ENCODE peak calls at places on chromosomes 16 and 17, in seven cellular contexts. One of them, this sample, is unnamed.

GRCh38 chr16:23122107-23122506 is 27.1 kb downstream of the USP31 start:
- DNase-seq in CD8-positive, alpha-beta T cell: no peak
- DNase-seq in spleen: no peak
- DNase-seq in CD8-positive, alpha-beta memory T cell: no peak
- DNase-seq in effector memory CD8-positive, alpha-beta T cell: no peak
- DNase-seq in adipocyte: no peak
- DNase-seq in lower lobe of right lung: no peak
- DNase-seq in this sample: no peak

GRCh38 chr16:88479795-88480760 is 27.0 kb downstream of the ZFPM1 start:
- DNase-seq in CD8-positive, alpha-beta T cell: peak
- DNase-seq in spleen: peak
- DNase-seq in CD8-positive, alpha-beta memory T cell: peak
- DNase-seq in effector memory CD8-positive, alpha-beta T cell: peak
- DNase-seq in adipocyte: no peak
- DNase-seq in lower lobe of right lung: no peak
- DNase-seq in this sample: no peak

GRCh38 chr17:61416540-61417363 is 17.1 kb downstream of the TBX2 start:
- DNase-seq in CD8-positive, alpha-beta T cell: peak
- DNase-seq in spleen: peak
- DNase-seq in CD8-positive, alpha-beta memory T cell: peak
- DNase-seq in effector memory CD8-positive, alpha-beta T cell: no peak
- DNase-seq in adipocyte: peak
- DNase-seq in lower lobe of right lung: peak
- DNase-seq in this sample: peak

GRCh38 chr16:87499189-87499486 is 6.3 kb upstream of the ZCCHC14 start:
- DNase-seq in CD8-positive, alpha-beta T cell: no peak
- DNase-seq in spleen: no peak
- DNase-seq in CD8-positive, alpha-beta memory T cell: no peak
- DNase-seq in effector memory CD8-positive, alpha-beta T cell: no peak
- DNase-seq in adipocyte: peak
- DNase-seq in lower lobe of right lung: no peak
- DNase-seq in this sample: no peak

GRCh38 chr17:36717088-36717487 is 115.7 kb downstream of the MRM1 start:
- DNase-seq in CD8-positive, alpha-beta T cell: no peak
- DNase-seq in spleen: no peak
- DNase-seq in CD8-positive, alpha-beta memory T cell: no peak
- DNase-seq in effector memory CD8-positive, alpha-beta T cell: no peak
- DNase-seq in adipocyte: no peak
- DNase-seq in lower lobe of right lung: no peak
- DNase-seq in this sample: no peak

GRCh38 chr17:78133971-78134898 is 3.7 kb downstream of the TMC8 start:
- DNase-seq in CD8-positive, alpha-beta T cell: peak
- DNase-seq in spleen: peak
- DNase-seq in CD8-positive, alpha-beta memory T cell: peak
- DNase-seq in effector memory CD8-positive, alpha-beta T cell: peak
- DNase-seq in adipocyte: peak
- DNase-seq in lower lobe of right lung: peak
- DNase-seq in this sample: peak

GRCh38 chr16:19085679-19086200 is 18.3 kb downstream of the COQ7 start:
- DNase-seq in CD8-positive, alpha-beta T cell: no peak
- DNase-seq in spleen: no peak
- DNase-seq in CD8-positive, alpha-beta memory T cell: no peak
- DNase-seq in effector memory CD8-positive, alpha-beta T cell: no peak
- DNase-seq in adipocyte: no peak
- DNase-seq in lower lobe of right lung: no peak
- DNase-seq in this sample: no peak

GRCh38 chr17:58176200-58176599 is 9.4 kb downstream of the OR4D2 start:
- DNase-seq in CD8-positive, alpha-beta T cell: no peak
- DNase-seq in spleen: no peak
- DNase-seq in CD8-positive, alpha-beta memory T cell: no peak
- DNase-seq in effector memory CD8-positive, alpha-beta T cell: no peak
- DNase-seq in adipocyte: peak
- DNase-seq in lower lobe of right lung: no peak
- DNase-seq in this sample: no peak

GRCh38 chr16:3951861-3952332 is 71.4 kb upstream of the CREBBP start:
- DNase-seq in CD8-positive, alpha-beta T cell: no peak
- DNase-seq in spleen: no peak
- DNase-seq in CD8-positive, alpha-beta memory T cell: no peak
- DNase-seq in effector memory CD8-positive, alpha-beta T cell: no peak
- DNase-seq in adipocyte: peak
- DNase-seq in lower lobe of right lung: no peak
- DNase-seq in this sample: no peak

GRCh38 chr17:40265337-40265736 is 22.3 kb upstream of the CDC6 start:
- DNase-seq in CD8-positive, alpha-beta T cell: no peak
- DNase-seq in spleen: no peak
- DNase-seq in CD8-positive, alpha-beta memory T cell: no peak
- DNase-seq in effector memory CD8-positive, alpha-beta T cell: no peak
- DNase-seq in adipocyte: no peak
- DNase-seq in lower lobe of right lung: no peak
- DNase-seq in this sample: no peak

GRCh38 chr17:27543464-27543856 is 87.2 kb downstream of the KSR1 start:
- DNase-seq in CD8-positive, alpha-beta T cell: no peak
- DNase-seq in spleen: peak
- DNase-seq in CD8-positive, alpha-beta memory T cell: no peak
- DNase-seq in effector memory CD8-positive, alpha-beta T cell: no peak
- DNase-seq in adipocyte: no peak
- DNase-seq in lower lobe of right lung: no peak
- DNase-seq in this sample: no peak

GRCh38 chr17:75854111-75854748 is 905 bp downstream of the WBP2 start:
- DNase-seq in CD8-positive, alpha-beta T cell: no peak
- DNase-seq in spleen: peak
- DNase-seq in CD8-positive, alpha-beta memory T cell: no peak
- DNase-seq in effector memory CD8-positive, alpha-beta T cell: no peak
- DNase-seq in adipocyte: peak
- DNase-seq in lower lobe of right lung: no peak
- DNase-seq in this sample: no peak

GRCh38 chr17:18896947-18897346 is 39.0 kb downstream of the PRPSAP2 start:
- DNase-seq in CD8-positive, alpha-beta T cell: no peak
- DNase-seq in spleen: no peak
- DNase-seq in CD8-positive, alpha-beta memory T cell: no peak
- DNase-seq in effector memory CD8-positive, alpha-beta T cell: no peak
- DNase-seq in adipocyte: no peak
- DNase-seq in lower lobe of right lung: no peak
- DNase-seq in this sample: no peak

GRCh38 chr17:40038882-40039513 is 15.2 kb downstream of the MED24 start:
- DNase-seq in CD8-positive, alpha-beta T cell: no peak
- DNase-seq in spleen: peak
- DNase-seq in CD8-positive, alpha-beta memory T cell: no peak
- DNase-seq in effector memory CD8-positive, alpha-beta T cell: no peak
- DNase-seq in adipocyte: peak
- DNase-seq in lower lobe of right lung: no peak
- DNase-seq in this sample: no peak